ENCODE peak calls at places on chromosomes 7 and 10, in six cellular contexts. E is neural progenitor cell, K is endothelial cell of umbilical vein, W is H9, H is colonic mucosa, Q is mesenchymal stem cell. J is an unnamed sample.

GRCh38 chr10:90856964-90857634 is 740 bp downstream of the HTR7 start:
- DNase-seq in K (no peak), E (peak; percentile 32), H (no peak), Q (peak; percentile 16), W (peak; percentile 41), J (no peak)

GRCh38 chr7:91239171-91239604 is 25.0 kb upstream of the FZD1 start:
- DNase-seq in E (no peak), H (no peak), Q (peak; percentile 88), K (peak; percentile 68), W (no peak), J (no peak)

GRCh38 chr7:51244890-51245289 is 71.7 kb downstream of the COBL start:
- DNase-seq in Q (no peak), K (no peak), E (no peak), W (no peak), H (no peak), J (no peak)

GRCh38 chr10:99595770-99596465 is 24.3 kb downstream of the SLC25A28 start:
- DNase-seq in E (peak; percentile 36), W (peak; percentile 46), H (no peak), Q (peak; percentile 64), K (no peak), J (no peak)

GRCh38 chr10:102312683-102313082 is 67.4 kb downstream of the GBF1 start:
- DNase-seq in K (peak; percentile 6), E (no peak), Q (peak; percentile 24), H (no peak), W (no peak), J (no peak)

GRCh38 chr7:5636914-5637313 is 144.5 kb downstream of the RNF216 start:
- DNase-seq in Q (peak; percentile 92), K (peak; percentile 84), E (peak; percentile 36), W (no peak), H (peak; percentile 52), J (peak; percentile 39)

GRCh38 chr7:98378210-98378819 is 22.6 kb downstream of the BAIAP2L1 start:
- DNase-seq in K (no peak), W (no peak), E (no peak), Q (no peak), H (no peak), J (no peak)

GRCh38 chr7:146150153-146150552 is 33.6 kb downstream of the CNTNAP2 start:
- DNase-seq in E (no peak), K (no peak), W (no peak), H (no peak), Q (peak; percentile 25), J (no peak)

GRCh38 chr7:26292768-26293560 is 1.3 kb downstream of the SNX10 start:
- DNase-seq in W (peak; percentile 52), H (no peak), E (peak; percentile 30), K (no peak), Q (no peak), J (no peak)

GRCh38 chr10:78149193-78149592 is 115.5 kb downstream of the RPS24 start:
- DNase-seq in Q (peak; percentile 26), W (no peak), E (no peak), K (no peak), H (no peak), J (no peak)
- H3K9ac ChIP-seq in Q (peak overlapping the region; percentile 77), W (no peak overlapping the region), E (no peak overlapping the region), K (no peak overlapping the region), H (no peak overlapping the region), J (no peak overlapping the region)

GRCh38 chr10:132167976-132168375 is 18.8 kb upstream of the DPYSL4 start:
- DNase-seq in Q (no peak), E (no peak), W (no peak), H (no peak), K (no peak), J (no peak)
- H3K9me3 ChIP-seq in Q (no peaks in the 10 kb centered on the region), E (no peaks in the 10 kb centered on the region), W (no peaks in the 10 kb centered on the region), H (no peaks in the 10 kb centered on the region), K (no peaks in the 10 kb centered on the region), J (no peaks in the 10 kb centered on the region)

DNA sequence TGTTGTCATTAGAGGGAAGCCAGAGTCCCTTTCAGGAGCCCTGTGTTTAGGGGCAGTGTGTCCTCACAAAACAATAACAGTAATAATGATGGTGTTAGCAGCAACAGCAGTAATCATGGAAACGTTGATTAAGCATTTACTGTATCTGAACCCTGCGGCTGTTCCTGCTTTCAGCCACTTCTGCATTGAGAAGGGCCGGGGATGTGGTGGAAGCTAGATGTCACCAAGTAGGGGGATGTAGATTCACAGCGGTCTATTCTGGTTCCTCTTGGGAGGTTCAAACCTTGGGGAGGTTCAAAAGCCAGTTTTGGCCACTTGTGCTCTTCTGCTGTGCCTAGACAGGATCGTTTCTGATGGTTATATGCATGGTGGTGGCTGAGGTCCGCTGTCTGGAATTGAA is 44.8 kb downstream of the PRPF18 start:
- DNase-seq in K (no peak), H (no peak), E (no peak), W (no peak), Q (no peak), J (no peak)
- H3K27ac ChIP-seq in K (no peak overlapping the region), H (no peak overlapping the region), E (no peak overlapping the region), W (no peak overlapping the region), Q (no peak overlapping the region), J (no peak overlapping the region)

DNA sequence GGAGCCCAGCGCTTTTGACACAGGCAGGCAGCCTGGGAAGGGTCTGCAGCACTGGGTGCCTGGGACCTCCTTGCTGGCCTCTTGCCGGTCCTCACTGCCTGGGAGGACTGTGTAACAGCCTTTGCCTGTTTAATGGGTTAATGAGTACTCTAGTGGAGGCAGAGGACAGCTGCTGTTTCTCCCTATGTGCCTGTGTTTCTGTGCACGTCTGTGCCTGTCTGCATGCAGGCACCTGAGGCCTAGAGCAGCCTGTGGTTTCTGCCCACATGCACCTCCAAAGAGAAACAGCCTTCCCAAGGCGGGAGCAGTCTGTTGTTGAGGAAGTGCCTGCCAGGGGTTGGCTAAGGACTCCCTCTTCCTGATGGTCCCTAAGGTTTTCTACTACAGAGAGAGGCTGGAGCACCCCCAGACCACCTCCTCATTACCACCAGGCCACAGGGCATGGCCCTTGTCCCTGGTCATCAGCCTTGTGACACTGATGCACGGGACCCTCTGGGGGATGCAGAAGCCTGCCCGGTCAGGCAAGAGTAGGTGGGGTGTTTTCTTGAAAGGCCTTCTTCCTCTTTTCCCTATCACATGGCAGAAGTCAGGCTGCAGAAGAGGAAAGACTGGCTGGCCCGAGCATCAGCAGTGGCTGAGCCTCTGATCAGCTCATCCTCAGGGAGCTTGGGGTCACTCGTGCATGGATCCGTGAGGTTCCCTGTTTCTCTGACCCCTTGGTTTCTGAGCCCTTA is 14.3 kb downstream of the SLC29A3 start:
- DNase-seq in E (no peak), K (no peak), H (no peak), W (no peak), Q (no peak), J (no peak)
- H3K9ac ChIP-seq in E (no peak overlapping the region), K (no peak overlapping the region), H (no peak overlapping the region), W (no peak overlapping the region), Q (no peak overlapping the region), J (no peak overlapping the region)

DNA sequence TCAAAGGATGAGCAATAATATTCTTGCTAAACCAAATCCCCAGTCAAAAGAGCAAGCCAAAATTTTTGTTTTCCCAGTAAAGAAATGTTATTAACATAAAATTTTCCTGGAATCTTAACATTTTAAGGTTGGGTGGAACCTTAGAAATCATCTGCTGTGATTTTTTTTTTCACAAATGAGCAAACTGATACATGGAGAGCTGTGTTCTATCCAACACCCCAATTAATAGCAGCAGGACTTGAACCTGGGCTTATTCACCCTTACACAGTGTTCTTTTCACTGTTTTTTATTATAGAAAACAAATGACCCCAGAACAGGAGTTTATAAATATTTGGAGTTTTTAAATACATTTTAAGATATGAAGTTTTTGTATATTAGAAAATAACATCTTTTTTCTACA is 185.3 kb upstream of the VIPR2 start:
- DNase-seq in E (no peak), Q (no peak), W (no peak), K (no peak), H (no peak), J (no peak)
- H3K9me3 ChIP-seq in E (peaks cover 6% of the 10 kb centered on the region), Q (peaks cover 49% of the 10 kb centered on the region), W (peaks cover 32% of the 10 kb centered on the region), K (no peaks in the 10 kb centered on the region), H (no peaks in the 10 kb centered on the region), J (no peaks in the 10 kb centered on the region)

GRCh38 chr10:131024259-131025131 is 287.0 kb downstream of the TCERG1L start:
- DNase-seq in H (no peak), K (no peak), E (no peak), Q (no peak), W (no peak), J (no peak)
- H3K27ac ChIP-seq in H (no peak overlapping the region), K (no peak overlapping the region), E (no peak overlapping the region), Q (no peak overlapping the region), W (no peak overlapping the region), J (no peak overlapping the region)

DNA sequence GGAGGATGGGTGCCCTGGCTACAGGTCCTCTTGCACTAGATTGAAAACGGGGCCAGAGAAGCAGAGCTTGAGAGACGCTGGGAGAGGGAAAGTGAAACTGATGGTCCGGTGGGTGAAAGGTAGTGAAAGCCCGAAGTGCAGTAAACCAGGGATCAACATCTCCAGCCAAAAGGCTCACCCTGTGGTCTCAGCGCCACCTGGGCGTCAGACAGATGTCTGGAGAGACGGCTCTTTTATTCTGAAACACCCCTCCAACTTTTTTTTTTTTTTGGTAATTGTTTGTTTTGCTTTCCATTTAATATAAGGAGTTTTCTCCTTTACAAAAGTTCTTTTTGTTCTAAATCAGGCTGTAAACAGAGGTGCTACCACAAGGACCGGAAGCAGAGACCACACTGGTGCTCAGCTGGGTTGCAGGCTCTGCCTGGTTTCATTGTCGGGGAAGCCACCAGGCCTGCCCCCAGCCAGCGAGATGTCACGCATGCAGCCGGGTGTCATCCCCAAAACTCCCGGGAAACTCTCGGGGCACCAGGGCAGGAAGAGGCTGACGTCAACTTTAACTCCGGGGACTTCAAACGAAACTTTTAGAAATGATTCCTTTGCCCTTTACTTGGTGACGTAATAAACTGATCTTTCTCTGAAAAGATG is 11.2 kb downstream of the IL2RA start:
- DNase-seq in K (no peak), Q (peak; percentile 40), E (no peak), W (no peak), H (peak; percentile 80), J (no peak)
- H3K9ac ChIP-seq in K (no peak overlapping the region), Q (peak overlapping the region; percentile 85), E (no peak overlapping the region), W (no peak overlapping the region), H (peak overlapping the region; percentile 49), J (no peak overlapping the region)

GRCh38 chr10:133516072-133516471 is 11.1 kb upstream of the CYP2E1 start:
- DNase-seq in E (no peak), Q (no peak), W (no peak), K (no peak), H (no peak), J (no peak)

GRCh38 chr10:133523631-133524203 is 3.4 kb upstream of the CYP2E1 start:
- DNase-seq in K (no peak), Q (no peak), E (no peak), W (no peak), H (no peak), J (no peak)

GRCh38 chr10:133515471-133515870 is 11.7 kb upstream of the CYP2E1 start:
- DNase-seq in Q (no peak), E (no peak), H (no peak), K (no peak), W (no peak), J (no peak)

GRCh38 chr10:133525444-133525843 is 1.7 kb upstream of the CYP2E1 start:
- DNase-seq in Q (no peak), H (no peak), K (no peak), E (no peak), W (no peak), J (no peak)

DNA sequence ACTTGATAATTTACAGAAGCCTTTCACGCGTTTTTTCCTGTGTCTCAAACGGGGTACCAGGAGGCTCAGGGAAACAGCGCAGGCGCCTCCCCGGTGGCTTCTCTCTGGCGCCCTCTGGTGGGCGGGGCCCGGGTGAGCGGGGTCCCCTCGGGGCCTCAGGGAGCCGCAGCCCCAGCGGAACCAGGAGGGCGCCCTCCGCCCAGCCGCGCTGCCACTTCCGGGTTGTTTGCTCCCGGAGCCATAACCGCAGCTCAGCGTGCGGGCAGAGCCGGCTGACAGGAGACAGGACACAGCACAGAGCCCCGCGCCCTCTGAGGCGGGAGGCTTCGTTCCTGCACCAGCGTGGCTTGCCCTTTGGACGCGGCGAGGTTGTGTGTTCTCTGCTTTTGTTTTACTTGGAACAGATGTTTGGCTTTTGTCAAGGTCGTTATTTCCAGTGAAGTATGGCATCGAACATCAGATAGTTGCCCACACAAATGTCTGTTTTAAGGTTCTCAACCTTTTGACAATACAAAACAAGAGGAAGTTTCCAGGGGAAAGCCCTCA is 6.9 kb upstream of the CYP2E1 start:
- DNase-seq in K (peak; percentile 47), E (peak; percentile 32), Q (no peak), H (peak; percentile 88), W (peak; percentile 31), J (no peak)
- H3K9me3 ChIP-seq in K (no peaks in the 10 kb centered on the region), E (peaks cover 10% of the 10 kb centered on the region), Q (peaks cover 13% of the 10 kb centered on the region), H (no peaks in the 10 kb centered on the region), W (peaks cover 52% of the 10 kb centered on the region), J (no peaks in the 10 kb centered on the region)